ENCODE peak calls at places on chromosomes 13 and 19, in four cellular contexts. K, S, X and Q are unnamed samples.

GRCh38 chr13:30607908-30608307 is 9.8 kb upstream of the USPL1 start:
- DNase-seq in S (peak), X (no peak), K (no peak), Q (no peak)

GRCh38 chr19:10228925-10229324 is 2.2 kb downstream of the S1PR2 start:
- DNase-seq in S (no peak), X (peak), K (no peak), Q (no peak)

GRCh38 chr13:101624981-101625380 is 172.5 kb downstream of the ITGBL1 start:
- DNase-seq in K (no peak), X (no peak), S (no peak), Q (no peak)

GRCh38 chr19:55369651-55370304 is 485 bp downstream of the IL11 start:
- DNase-seq in K (peak), X (peak), S (no peak), Q (peak)

GRCh38 chr13:97231832-97232201 is 9.7 kb downstream of the MBNL2 start:
- DNase-seq in K (peak), X (no peak), S (no peak), Q (no peak)

GRCh38 chr13:75566658-75567057 is 17.1 kb downstream of the UCHL3 start:
- DNase-seq in K (no peak), X (no peak), S (no peak), Q (no peak)

GRCh38 chr13:51895906-51896888 is 34.4 kb downstream of the CCDC70 start:
- DNase-seq in S (no peak), K (peak), X (peak), Q (peak)

GRCh38 chr13:44972956-44973581 is 16.2 kb downstream of the NUFIP1 start:
- DNase-seq in S (no peak), X (no peak), K (no peak), Q (no peak)

GRCh38 chr19:33558846-33559245 is 37.3 kb upstream of the PEPD start:
- DNase-seq in X (no peak), K (no peak), S (no peak), Q (no peak)

GRCh38 chr19:53879145-53880037 is 2.6 kb upstream of the PRKCG start:
- DNase-seq in S (no peak), K (peak), X (peak), Q (peak)

GRCh38 chr19:36259211-36259610 is 44.3 kb downstream of the ZNF146 start:
- DNase-seq in X (no peak), S (no peak), K (no peak), Q (no peak)